ENCODE peak calls at places on chromosomes 6 and 20, in five cellular contexts. One of them, this sample, is unnamed.

GRCh38 chr6:45533394-45533793 is 155.7 kb upstream of the SUPT3H start:
- DNase-seq in activated CD4-positive, alpha-beta T cell treated with anti-CD3 and anti-CD28 coated beads for 4 hours: no peak
- DNase-seq in progenitor cell of endocrine pancreas: no peak
- DNase-seq in cerebellar nuclear complex: no peak
- DNase-seq in HT1080: no peak
- DNase-seq in this sample: no peak

GRCh38 chr6:75602897-75603395 is 1.3 kb downstream of the SENP6 start:
- DNase-seq in cerebellar nuclear complex: no peak
- DNase-seq in progenitor cell of endocrine pancreas: no peak
- DNase-seq in activated CD4-positive, alpha-beta T cell treated with anti-CD3 and anti-CD28 coated beads for 4 hours: no peak
- DNase-seq in HT1080: no peak
- DNase-seq in this sample: no peak

GRCh38 chr20:61997891-61998290 is 67.8 kb downstream of the TAF4 start:
- DNase-seq in activated CD4-positive, alpha-beta T cell treated with anti-CD3 and anti-CD28 coated beads for 4 hours: no peak
- DNase-seq in progenitor cell of endocrine pancreas: no peak
- DNase-seq in HT1080: no peak
- DNase-seq in cerebellar nuclear complex: no peak
- DNase-seq in this sample: no peak

GRCh38 chr20:44196278-44196677 is 9.3 kb upstream of the JPH2 start:
- DNase-seq in activated CD4-positive, alpha-beta T cell treated with anti-CD3 and anti-CD28 coated beads for 4 hours: no peak
- DNase-seq in cerebellar nuclear complex: no peak
- DNase-seq in progenitor cell of endocrine pancreas: no peak
- DNase-seq in HT1080: no peak
- DNase-seq in this sample: no peak

GRCh38 chr6:16130932-16131387 is 2.1 kb downstream of the MYLIP start:
- DNase-seq in cerebellar nuclear complex: no peak
- DNase-seq in progenitor cell of endocrine pancreas: no peak
- DNase-seq in HT1080: peak
- DNase-seq in activated CD4-positive, alpha-beta T cell treated with anti-CD3 and anti-CD28 coated beads for 4 hours: peak
- DNase-seq in this sample: no peak

GRCh38 chr6:38020593-38020992 is 201.1 kb downstream of the ZFAND3 start:
- DNase-seq in HT1080: no peak
- DNase-seq in progenitor cell of endocrine pancreas: no peak
- DNase-seq in cerebellar nuclear complex: no peak
- DNase-seq in activated CD4-positive, alpha-beta T cell treated with anti-CD3 and anti-CD28 coated beads for 4 hours: no peak
- DNase-seq in this sample: no peak

GRCh38 chr20:17611540-17612286 is 41.8 kb downstream of the DSTN start:
- DNase-seq in cerebellar nuclear complex: no peak
- DNase-seq in HT1080: no peak
- DNase-seq in progenitor cell of endocrine pancreas: no peak
- DNase-seq in activated CD4-positive, alpha-beta T cell treated with anti-CD3 and anti-CD28 coated beads for 4 hours: no peak
- DNase-seq in this sample: peak

GRCh38 chr20:56017560-56017959 is 12.2 kb upstream of the CBLN4 start:
- DNase-seq in HT1080: no peak
- DNase-seq in activated CD4-positive, alpha-beta T cell treated with anti-CD3 and anti-CD28 coated beads for 4 hours: no peak
- DNase-seq in cerebellar nuclear complex: no peak
- DNase-seq in progenitor cell of endocrine pancreas: no peak
- DNase-seq in this sample: no peak

GRCh38 chr6:105398859-105399258 is 4.0 kb downstream of the PREP start:
- DNase-seq in cerebellar nuclear complex: no peak
- DNase-seq in progenitor cell of endocrine pancreas: no peak
- DNase-seq in HT1080: no peak
- DNase-seq in activated CD4-positive, alpha-beta T cell treated with anti-CD3 and anti-CD28 coated beads for 4 hours: no peak
- DNase-seq in this sample: no peak

GRCh38 chr6:36642913-36643817 is 35.3 kb upstream of the CDKN1A start:
- DNase-seq in cerebellar nuclear complex: no peak
- DNase-seq in progenitor cell of endocrine pancreas: no peak
- DNase-seq in HT1080: peak
- DNase-seq in activated CD4-positive, alpha-beta T cell treated with anti-CD3 and anti-CD28 coated beads for 4 hours: no peak
- DNase-seq in this sample: no peak

GRCh38 chr20:9147553-9148024 is 78.7 kb downstream of the PLCB4 start:
- DNase-seq in progenitor cell of endocrine pancreas: no peak
- DNase-seq in activated CD4-positive, alpha-beta T cell treated with anti-CD3 and anti-CD28 coated beads for 4 hours: no peak
- DNase-seq in HT1080: peak
- DNase-seq in cerebellar nuclear complex: no peak
- DNase-seq in this sample: no peak

GRCh38 chr20:63628246-63628975 is 1.5 kb upstream of the GMEB2 start:
- DNase-seq in progenitor cell of endocrine pancreas: no peak
- DNase-seq in activated CD4-positive, alpha-beta T cell treated with anti-CD3 and anti-CD28 coated beads for 4 hours: peak
- DNase-seq in cerebellar nuclear complex: peak
- DNase-seq in HT1080: peak
- DNase-seq in this sample: peak